ENCODE peak calls at places on chromosomes 2 and 18, in eight cellular contexts. G is foreskin fibroblast, Q is astrocyte of the spinal cord, M is epithelial cell of esophagus, Z is T-helper 17 cell, X is activated T-cell treated with anti-CD3 and anti-CD28 coated beads for 48 hours, H is HEK293T, E is hypothalamus. F is an unnamed sample.

GRCh38 chr2:69936913-69937312 is 22.0 kb downstream of the MXD1 start:
- DNase-seq in E (no peak), X (no peak), G (no peak), H (no peak), Q (no peak), Z (no peak), M (no peak), F (no peak)

GRCh38 chr18:35130236-35130635 is 89.0 kb downstream of the MAPRE2 start:
- DNase-seq in G (no peak), Q (no peak), H (no peak), X (no peak), M (no peak), E (no peak), Z (no peak), F (no peak)

GRCh38 chr2:211349031-211349430 is 792.6 kb downstream of the CPS1 start:
- DNase-seq in M (no peak), X (no peak), Q (no peak), G (no peak), Z (no peak), E (no peak), H (no peak), F (peak; percentile 14)

GRCh38 chr2:67448648-67449047 is 51.5 kb downstream of the ETAA1 start:
- DNase-seq in X (no peak), E (no peak), Z (no peak), M (peak; percentile 89), H (no peak), Q (no peak), G (no peak), F (no peak)

GRCh38 chr2:219215871-219216536 is 2.8 kb downstream of the ABCB6 start:
- DNase-seq in M (peak; percentile 16), Z (no peak), X (no peak), H (no peak), G (no peak), Q (no peak), E (no peak), F (no peak)

GRCh38 chr2:86335865-86336321 is 1.5 kb downstream of the REEP1 start:
- DNase-seq in E (no peak), Z (no peak), X (no peak), M (no peak), Q (no peak), H (peak; percentile 20), G (no peak), F (no peak)

GRCh38 chr2:95231723-95232122 is 24.4 kb downstream of the ZNF892 start:
- DNase-seq in X (peak; percentile 25), E (peak; percentile 6), H (peak; percentile 65), Z (no peak), G (peak; percentile 80), Q (peak; percentile 78), M (peak; percentile 67), F (peak; percentile 67)

GRCh38 chr2:216584112-216584511 is 49.1 kb upstream of the IGFBP2 start:
- DNase-seq in Z (no peak), X (no peak), E (no peak), M (no peak), G (no peak), Q (no peak), H (no peak), F (no peak)

GRCh38 chr2:63040586-63040985 is 10.0 kb upstream of the OTX1 start:
- DNase-seq in Q (no peak), Z (no peak), X (no peak), E (no peak), H (no peak), M (no peak), G (no peak), F (no peak)

GRCh38 chr18:77178559-77178958 is 46.0 kb upstream of the MBP start:
- DNase-seq in M (peak; percentile 51), H (no peak), X (no peak), G (no peak), Z (no peak), Q (no peak), E (no peak), F (no peak)

GRCh38 chr2:40120021-40120420 is 331.9 kb downstream of the SLC8A1 start:
- DNase-seq in M (no peak), G (no peak), Q (no peak), H (no peak), X (no peak), E (no peak), Z (no peak), F (no peak)